ENCODE peak calls at places on chromosomes 1 and 21, in four cellular contexts. M is GM12878, J is SK-N-SH, N is H1. K is an unnamed sample.

GRCh38 chr21:46599251-46599572 is 5.7 kb downstream of the S100B start:
- DNase-seq in M (no peak), J (peak), N (no peak), K (peak)

GRCh38 chr1:246121533-246121932 is 385.5 kb downstream of the SMYD3 start:
- DNase-seq in J (peak), N (no peak), M (no peak), K (no peak)

GRCh38 chr1:115911298-115911697 is 65.0 kb upstream of the SLC22A15 start:
- DNase-seq in M (no peak), N (no peak), J (no peak), K (no peak)

GRCh38 chr1:67785847-67786753 is 47.2 kb downstream of the GNG12 start:
- DNase-seq in N (no peak), J (no peak), M (no peak), K (no peak)

GRCh38 chr1:75342799-75343198 is 208.6 kb downstream of the LHX8 start:
- DNase-seq in J (no peak), M (no peak), N (no peak), K (no peak)

GRCh38 chr21:40615503-40616376 is 231.2 kb downstream of the DSCAM start:
- DNase-seq in N (no peak), M (no peak), J (no peak), K (no peak)

GRCh38 chr1:44405041-44405803 is at the start of gene RNF220:
- DNase-seq in M (no peak), J (peak), N (peak), K (peak)

GRCh38 chr1:183996036-183996376 is 41.5 kb downstream of the COLGALT2 start:
- DNase-seq in N (no peak), J (no peak), M (no peak), K (no peak)

GRCh38 chr1:30606166-30606565 is 117.2 kb downstream of the MATN1 start:
- DNase-seq in J (no peak), M (no peak), N (no peak), K (no peak)

GRCh38 chr1:45543599-45544417 is 6.8 kb upstream of the AKR1A1 start:
- DNase-seq in N (no peak), M (peak), J (no peak), K (no peak)

GRCh38 chr1:233293556-233294446 is 1.7 kb downstream of the PCNX2 start:
- DNase-seq in N (no peak), M (no peak), J (no peak), K (no peak)

GRCh38 chr1:80542231-80542630 is 1258.5 kb upstream of the ADGRL2 start:
- DNase-seq in M (no peak), N (no peak), J (no peak), K (no peak)

GRCh38 chr1:20430355-20431290 is 55.4 kb downstream of the CAMK2N1 start:
- DNase-seq in J (peak), M (no peak), N (peak), K (peak)

GRCh38 chr1:154736840-154737239 is 128.9 kb upstream of the ADAR start:
- DNase-seq in M (no peak), N (no peak), J (no peak), K (peak)

GRCh38 chr1:36343651-36344394 is 20.4 kb upstream of the EVA1B start:
- DNase-seq in M (no peak), J (no peak), N (no peak), K (no peak)

GRCh38 chr1:233704882-233705723 is 91.2 kb downstream of the KCNK1 start:
- DNase-seq in M (no peak), N (no peak), J (peak), K (no peak)

GRCh38 chr1:8752921-8753713 is 64.3 kb downstream of the RERE start:
- DNase-seq in M (no peak), J (no peak), N (no peak), K (no peak)

GRCh38 chr1:115113781-115114180 is 24.5 kb upstream of the TSPAN2 start:
- DNase-seq in J (no peak), N (no peak), M (no peak), K (no peak)

GRCh38 chr1:10794724-10795304 is 1.6 kb downstream of the CASZ1 start:
- DNase-seq in J (peak), M (no peak), N (peak), K (no peak)

GRCh38 chr1:72281637-72282270 is 585 bp downstream of the NEGR1 start:
- DNase-seq in J (no peak), N (no peak), M (no peak), K (no peak)

GRCh38 chr1:231799363-231799986 is 172.9 kb downstream of the DISC1 start:
- DNase-seq in M (no peak), N (no peak), J (no peak), K (no peak)

GRCh38 chr1:68785328-68785727 is 288.4 kb upstream of the DEPDC1 start:
- DNase-seq in N (no peak), J (no peak), M (no peak), K (no peak)

GRCh38 chr1:239786464-239786863 is 305.2 kb upstream of the FMN2 start:
- DNase-seq in M (no peak), J (no peak), N (peak), K (no peak)

GRCh38 chr1:2462819-2463218 is 13.3 kb upstream of the PLCH2 start:
- DNase-seq in M (no peak), N (no peak), J (no peak), K (no peak)

GRCh38 chr21:15809818-15810217 is 80.0 kb downstream of the USP25 start:
- DNase-seq in J (no peak), M (no peak), N (no peak), K (no peak)

GRCh38 chr1:46822248-46822826 is 23.5 kb downstream of the CYP4B1 start:
- DNase-seq in N (peak), M (no peak), J (no peak), K (no peak)

GRCh38 chr1:236280438-236281285 is 1.1 kb downstream of the ERO1B start:
- DNase-seq in M (no peak), J (peak), N (peak), K (no peak)

GRCh38 chr1:27216466-27216865 is 18.0 kb upstream of the WDTC1 start:
- DNase-seq in J (no peak), M (no peak), N (no peak), K (no peak)

GRCh38 chr1:4210043-4210442 is 310.0 kb upstream of the C1orf174 start:
- DNase-seq in M (no peak), N (no peak), J (no peak), K (no peak)

GRCh38 chr1:212677136-212677535 is 22.5 kb downstream of the BATF3 start:
- DNase-seq in M (no peak), J (no peak), N (peak), K (no peak)

GRCh38 chr1:53341961-53342707 is 14.3 kb upstream of the LRP8 start:
- DNase-seq in M (no peak), N (peak), J (no peak), K (no peak)

GRCh38 chr1:201448981-201449380 is 20.0 kb downstream of the PHLDA3 start:
- DNase-seq in M (no peak), J (no peak), N (no peak), K (no peak)

GRCh38 chr1:110106013-110106941 is 6.0 kb upstream of the UBL4B start:
- DNase-seq in J (peak), M (peak), N (peak), K (peak)

DNA sequence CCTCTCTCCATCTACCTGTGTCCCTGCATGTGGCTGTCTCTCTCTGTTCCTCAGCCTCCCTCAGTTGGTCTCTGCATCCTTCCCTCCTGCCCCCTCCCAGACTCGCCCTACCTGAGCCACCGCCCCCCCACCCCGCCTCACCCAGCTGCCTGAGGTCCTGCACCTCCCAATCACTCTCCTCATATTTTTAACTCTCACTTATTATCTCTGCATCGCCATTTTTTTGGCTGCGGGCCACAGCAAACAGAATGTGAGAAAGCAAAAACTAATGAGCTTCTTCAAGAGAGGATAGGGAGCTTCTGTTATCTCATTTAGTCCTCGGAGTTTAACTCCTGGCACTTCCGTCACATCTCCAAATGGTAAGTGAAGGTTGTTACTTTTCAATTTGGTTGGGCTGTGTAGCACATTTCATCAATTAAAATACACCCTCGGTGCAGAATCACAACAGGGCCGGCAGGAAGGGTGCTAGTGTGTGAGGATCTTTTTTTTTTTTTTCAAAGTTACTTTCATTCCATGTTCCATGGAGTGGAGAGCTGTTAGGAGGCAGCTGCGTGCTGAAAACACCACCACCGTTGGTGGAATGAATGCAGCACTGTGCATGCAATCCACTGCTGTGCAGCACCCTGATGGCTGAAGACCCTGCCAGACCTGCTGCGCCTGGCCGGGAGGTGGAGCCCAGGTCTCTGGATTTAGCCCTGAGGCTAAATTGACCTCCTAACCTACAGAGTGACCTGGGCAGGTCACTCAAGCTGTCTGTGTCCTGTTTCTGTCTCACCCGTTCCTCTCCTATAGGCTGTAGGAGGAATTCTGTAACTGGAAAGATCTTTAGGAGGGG is 157.2 kb upstream of the NFIA start:
- DNase-seq in M (no peak), N (no peak), J (no peak), K (peak)
- TF ChIP-seq NRF1 in M (no peak), N (no peak), J (no peak), K (no peak)

DNA sequence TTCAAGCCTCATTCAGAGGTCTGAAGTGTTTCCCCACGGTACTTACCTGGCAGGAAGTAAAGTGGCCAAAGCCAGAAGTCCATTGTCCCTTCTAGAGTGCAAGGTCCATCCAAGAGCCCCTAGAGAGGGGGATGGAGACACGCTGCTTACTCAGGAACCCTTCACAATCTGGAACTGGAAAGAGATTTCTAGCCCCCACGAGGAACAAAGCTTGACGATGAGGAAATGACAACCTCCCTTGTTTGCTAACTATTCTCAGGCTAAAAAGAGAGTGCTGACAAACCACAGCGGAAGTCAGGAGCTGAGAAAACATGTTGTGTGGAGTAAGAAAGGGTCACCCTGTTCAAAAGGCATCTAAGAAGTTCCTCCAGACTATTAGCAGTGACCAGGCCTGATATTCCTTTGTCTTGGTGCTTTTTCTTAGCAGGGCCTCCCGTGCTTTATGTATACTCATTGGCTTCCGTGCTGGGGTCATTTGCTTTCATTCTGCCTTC is at the start of gene FCMR:
- DNase-seq in M (peak), J (no peak), N (no peak), K (no peak)
- TF ChIP-seq NRF1 in M (no peak), J (no peak), N (no peak), K (no peak)

GRCh38 chr1:108877858-108878257 is 1.1 kb downstream of the GPSM2 start:
- DNase-seq in M (no peak), N (no peak), J (peak), K (no peak)
- TF ChIP-seq NRF1 in M (no peak), N (no peak), J (no peak), K (no peak)

GRCh38 chr21:42583992-42584641 is 69.3 kb upstream of the PDE9A start:
- DNase-seq in J (no peak), M (no peak), N (no peak), K (no peak)

GRCh38 chr21:42585881-42586280 is 67.5 kb upstream of the PDE9A start:
- DNase-seq in N (no peak), M (no peak), J (no peak), K (no peak)

GRCh38 chr21:42581676-42582371 is 68.2 kb downstream of the SLC37A1 start:
- DNase-seq in M (no peak), J (no peak), N (no peak), K (no peak)

GRCh38 chr21:42582422-42583149 is 68.9 kb downstream of the SLC37A1 start:
- DNase-seq in M (no peak), J (no peak), N (no peak), K (no peak)

DNA sequence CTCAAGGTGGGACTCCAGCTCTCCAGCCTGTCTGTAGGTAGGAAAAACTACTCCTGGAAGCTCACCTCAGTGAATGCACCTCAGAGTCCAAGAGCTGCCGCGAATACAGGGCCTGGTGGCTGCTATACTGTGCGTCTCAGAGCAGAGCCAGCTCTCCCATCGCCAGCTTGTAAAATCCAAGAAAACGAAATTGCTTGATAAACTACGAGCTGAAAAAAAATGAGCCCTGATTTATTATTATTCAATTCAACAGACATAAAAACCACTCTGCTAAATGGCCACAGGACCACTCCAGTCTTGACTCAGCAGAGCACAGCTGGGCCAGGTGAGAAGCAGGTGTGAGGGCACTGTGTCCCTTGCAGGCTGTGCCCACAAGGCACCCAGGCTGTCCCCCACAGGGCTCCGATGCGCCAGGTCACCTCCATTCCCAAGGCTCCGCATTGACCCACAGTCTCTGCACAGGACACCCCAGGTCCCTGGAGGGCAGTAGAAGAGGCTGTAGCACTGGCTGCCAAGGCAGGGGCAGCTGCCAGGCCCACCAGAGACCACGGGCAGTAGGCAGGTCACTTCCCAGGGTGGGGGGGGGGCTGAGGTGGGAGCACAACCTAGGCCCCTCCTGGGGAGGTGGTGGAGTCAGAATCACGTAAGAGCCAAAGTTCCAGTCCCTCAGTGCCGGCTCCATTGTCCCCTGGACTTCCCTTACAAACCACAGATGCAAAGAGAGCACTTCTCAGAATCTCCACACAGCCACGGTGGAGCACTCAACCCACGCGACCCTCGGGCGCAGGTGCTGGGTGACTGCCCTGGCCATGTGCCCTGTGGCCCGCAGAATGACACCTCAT is 69.7 kb downstream of the SLC37A1 start:
- DNase-seq in M (no peak), N (no peak), J (no peak), K (no peak)
- TF ChIP-seq NRF1 in M (no peak), N (no peak), J (no peak), K (no peak)

GRCh38 chr1:39832294-39832693 is 43.6 kb upstream of the BMP8B start:
- DNase-seq in M (no peak), J (no peak), N (no peak), K (peak)

GRCh38 chr1:39833121-39833520 is 44.5 kb upstream of the BMP8B start:
- DNase-seq in M (no peak), N (no peak), J (no peak), K (no peak)

GRCh38 chr1:39828734-39829133 is 40.1 kb upstream of the BMP8B start:
- DNase-seq in M (no peak), N (no peak), J (no peak), K (no peak)

GRCh38 chr1:39827201-39827600 is 38.5 kb upstream of the BMP8B start:
- DNase-seq in J (peak), N (no peak), M (no peak), K (no peak)

GRCh38 chr1:39829791-39830533 is 41.3 kb upstream of the BMP8B start:
- DNase-seq in J (no peak), N (no peak), M (no peak), K (peak)
- TF ChIP-seq NRF1 in J (no peak), N (no peak), M (no peak), K (no peak)

DNA sequence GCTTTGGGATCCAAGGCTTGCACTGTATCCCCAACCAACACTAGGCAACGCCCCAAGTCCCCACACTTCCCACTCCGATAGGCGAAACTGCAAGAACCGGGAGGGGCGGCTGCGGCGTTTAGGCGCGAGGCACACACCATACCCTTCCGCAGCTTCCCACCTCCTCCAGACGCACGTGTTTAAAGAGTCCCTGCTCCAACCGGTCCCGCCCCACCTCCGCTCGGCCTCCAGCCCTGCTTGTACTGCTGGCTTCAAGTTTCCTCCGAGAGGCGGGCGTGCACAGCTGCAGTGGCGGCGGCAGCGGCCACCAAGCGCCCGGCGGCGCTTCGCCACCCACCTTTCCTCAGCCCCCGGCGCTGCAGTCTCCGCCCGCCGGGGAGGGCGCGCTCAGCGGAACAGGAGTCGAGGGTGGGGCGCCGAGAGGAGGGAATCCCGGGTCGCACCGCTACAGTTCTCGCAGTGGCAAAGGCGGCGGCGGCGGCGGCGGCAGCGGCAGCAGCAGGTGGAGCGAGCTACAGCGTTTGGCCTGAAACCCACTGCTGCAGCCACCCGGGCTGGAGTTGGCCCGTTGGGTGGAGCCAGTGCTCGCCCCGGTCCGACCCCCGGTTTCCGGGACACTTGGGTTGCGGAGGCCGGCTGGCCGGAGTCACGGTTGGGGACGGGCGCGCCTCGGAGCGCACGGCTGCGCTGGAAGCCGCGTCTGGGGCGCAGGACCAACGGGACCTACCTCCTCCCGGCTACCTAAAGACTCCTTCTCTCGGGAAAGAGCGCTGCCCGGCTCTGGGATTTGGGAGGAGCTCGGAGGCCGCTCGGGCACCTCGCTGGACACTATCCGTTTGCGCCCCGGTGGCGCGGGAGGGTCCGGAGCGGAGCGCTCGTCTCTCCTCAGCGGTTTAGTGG is at the start of gene CNIH3:
- DNase-seq in J (peak), M (no peak), N (peak), K (no peak)
- TF ChIP-seq NRF1 in J (no peak), M (no peak), N (no peak), K (no peak)

GRCh38 chr21:42388740-42389448 is 7.0 kb downstream of the TMPRSS3 start:
- DNase-seq in N (no peak), M (no peak), J (no peak), K (peak)
- TF ChIP-seq NRF1 in N (no peak), M (no peak), J (no peak), K (no peak)

GRCh38 chr1:228285661-228286504 is 78.0 kb downstream of the OBSCN start:
- DNase-seq in M (no peak), N (no peak), J (no peak), K (no peak)

GRCh38 chr1:228288536-228289238 is 80.8 kb downstream of the OBSCN start:
- DNase-seq in N (no peak), J (no peak), M (no peak), K (no peak)

GRCh38 chr1:228284521-228284920 is 76.7 kb downstream of the OBSCN start:
- DNase-seq in N (no peak), M (no peak), J (no peak), K (no peak)

GRCh38 chr1:228287541-228288425 is 79.9 kb downstream of the OBSCN start:
- DNase-seq in N (no peak), M (no peak), J (no peak), K (no peak)

GRCh38 chr1:228286505-228287417 is 78.9 kb downstream of the OBSCN start:
- DNase-seq in M (no peak), J (no peak), N (no peak), K (no peak)
- TF ChIP-seq NRF1 in M (no peak), J (no peak), N (no peak), K (no peak)

K was measured in K562.